ENCODE peak calls at places on chromosomes 2 and 18, in eight cellular contexts. P is activated gamma-delta T cell treated with Interleukin-2 at 50 U/mL for 16 hours; D is nephron progenitor cell; E is stimulated activated naive CD4-positive, alpha-beta T cell; T is psoas muscle; B is NCI-H1417; X is T follicular helper cell; S is midbrain. V is an unnamed sample.

GRCh38 chr2:27408601-27409320 is 630 bp downstream of the PPM1G start:
- DNase-seq in E (no peak), D (peak), X (no peak), S (no peak), B (peak), P (no peak), T (no peak), V (no peak)

GRCh38 chr2:219446101-219446504 is 11.5 kb downstream of the SPEG start:
- DNase-seq in T (peak), S (peak), E (no peak), X (no peak), P (no peak), B (peak), D (no peak), V (peak)

GRCh38 chr2:135685361-135685760 is 56.3 kb upstream of the UBXN4 start:
- DNase-seq in T (no peak), E (no peak), B (no peak), S (no peak), X (no peak), D (no peak), P (no peak), V (no peak)

GRCh38 chr18:32301976-32302743 is 112.3 kb downstream of the MEP1B start:
- DNase-seq in S (no peak), T (no peak), E (no peak), P (no peak), D (no peak), B (no peak), X (no peak), V (no peak)

GRCh38 chr2:230269715-230270114 is 44.2 kb downstream of the SP140 start:
- DNase-seq in P (no peak), B (no peak), T (no peak), D (no peak), E (no peak), S (no peak), X (no peak), V (no peak)

GRCh38 chr2:217986256-217986961 is 16.4 kb downstream of the TNS1 start:
- DNase-seq in T (peak), S (no peak), B (no peak), P (no peak), X (no peak), D (no peak), E (no peak), V (no peak)

GRCh38 chr2:25056391-25056821 is 14.5 kb downstream of the EFR3B start:
- DNase-seq in S (peak), E (no peak), D (no peak), P (no peak), B (no peak), X (no peak), T (no peak), V (no peak)

GRCh38 chr2:164430166-164430783 is 191.0 kb downstream of the GRB14 start:
- DNase-seq in X (no peak), S (peak), T (no peak), B (peak), D (peak), P (no peak), E (no peak), V (peak)

GRCh38 chr18:57813245-57813644 is 10.1 kb upstream of the ATP8B1 start:
- DNase-seq in X (no peak), B (no peak), P (no peak), S (no peak), E (no peak), D (no peak), T (no peak), V (no peak)

GRCh38 chr2:23824777-23825212 is 102.1 kb downstream of the ATAD2B start:
- DNase-seq in T (no peak), S (peak), D (peak), X (peak), B (peak), E (no peak), P (peak), V (peak)

GRCh38 chr2:150778828-150779227 is 291.4 kb upstream of the RND3 start:
- DNase-seq in D (no peak), X (no peak), S (no peak), B (no peak), P (no peak), E (no peak), T (no peak), V (no peak)

GRCh38 chr2:33810046-33810835 is 211.1 kb upstream of the FAM98A start:
- DNase-seq in T (no peak), X (no peak), B (no peak), S (no peak), E (no peak), D (no peak), P (no peak), V (no peak)

GRCh38 chr2:196591621-196592022 is 47.9 kb upstream of the CCDC150 start:
- DNase-seq in X (no peak), D (no peak), P (no peak), T (no peak), E (no peak), S (peak), B (peak), V (peak)

GRCh38 chr2:238379096-238379810 is 47.5 kb upstream of the ASB1 start:
- DNase-seq in B (no peak), E (no peak), T (no peak), S (no peak), D (no peak), P (peak), X (no peak), V (no peak)

GRCh38 chr2:65504201-65504600 is 71.8 kb upstream of the SPRED2 start:
- DNase-seq in D (no peak), S (peak), T (no peak), X (no peak), P (no peak), B (no peak), E (no peak), V (peak)

GRCh38 chr2:50143822-50144575 is 887.9 kb downstream of the NRXN1 start:
- DNase-seq in P (no peak), X (no peak), E (no peak), D (peak), T (no peak), S (peak), B (peak), V (peak)

GRCh38 chr2:55759271-55759921 is 65.8 kb upstream of the PNPT1 start:
- DNase-seq in T (no peak), B (no peak), X (no peak), D (no peak), S (no peak), P (no peak), E (no peak), V (no peak)

GRCh38 chr2:54555318-54555837 is 99.3 kb downstream of the SPTBN1 start:
- DNase-seq in S (no peak), B (no peak), X (no peak), E (no peak), T (no peak), D (no peak), P (no peak), V (no peak)

GRCh38 chr2:74441111-74441689 is 537 bp downstream of the RTKN start:
- DNase-seq in B (no peak), S (no peak), P (no peak), D (peak), T (no peak), X (no peak), E (no peak), V (no peak)

GRCh38 chr2:74740395-74741075 is 86.5 kb downstream of the SEMA4F start:
- DNase-seq in T (peak), P (no peak), D (no peak), B (no peak), X (no peak), S (no peak), E (no peak), V (peak)

GRCh38 chr2:219002395-219003266 is 9.4 kb upstream of the CRYBA2 start:
- DNase-seq in P (peak), E (peak), B (peak), T (no peak), X (peak), S (no peak), D (peak), V (no peak)

V was measured in putamen.